ENCODE peak calls at places on chromosomes 5 and 9, in six cellular contexts. K, B, L, S, A and H are unnamed samples.

GRCh38 chr5:149445739-149446369 is 66.8 kb upstream of the IL17B start:
- DNase-seq in K (no peak), B (no peak), L (no peak), S (no peak), A (no peak), H (no peak)

GRCh38 chr5:38809388-38810359 is 36.1 kb upstream of the OSMR start:
- DNase-seq in K (peak), B (peak), L (no peak), S (peak), A (peak), H (no peak)

GRCh38 chr5:10351199-10351881 is 2.2 kb upstream of the MARCHF6 start:
- DNase-seq in K (peak), B (no peak), L (no peak), S (no peak), A (no peak), H (peak)

GRCh38 chr9:118782790-118783463 is 586.3 kb downstream of the BRINP1 start:
- DNase-seq in K (peak), B (no peak), L (no peak), S (no peak), A (no peak), H (no peak)

GRCh38 chr5:61020415-61020814 is 75.4 kb downstream of the NDUFAF2 start:
- DNase-seq in K (no peak), B (no peak), L (no peak), S (no peak), A (no peak), H (no peak)

GRCh38 chr9:132274861-132275260 is 79.9 kb downstream of the SETX start:
- DNase-seq in K (no peak), B (no peak), L (no peak), S (no peak), A (no peak), H (no peak)

GRCh38 chr9:133171161-133171955 is 7.6 kb upstream of the GBGT1 start:
- DNase-seq in K (no peak), B (no peak), L (no peak), S (peak), A (no peak), H (no peak)

GRCh38 chr5:16580382-16580781 is 36.4 kb downstream of the RETREG1 start:
- DNase-seq in K (no peak), B (no peak), L (no peak), S (no peak), A (no peak), H (no peak)